ENCODE peak calls at places on chromosome 1, in eight cellular contexts. R is CD8-positive, alpha-beta T cell; O is heart left ventricle; S is mammary epithelial cell; T is Caco-2; X is upper lobe of right lung; E is mesenchymal stem cell; J is neuronal stem cell. P is an unnamed sample. For H3K36me3, the result is how much of the 10 kb centered on the place peaks cover.

GRCh38 chr1:232447125-232447524 is 182.8 kb downstream of the SIPA1L2 start:
- DNase-seq in E (no peak), X (no peak), J (no peak), R (no peak), S (no peak), O (no peak), T (no peak), P (no peak)

GRCh38 chr1:94792473-94792875 is 27.7 kb upstream of the SLC44A3 start:
- DNase-seq in O (no peak), S (peak), J (no peak), E (peak), T (no peak), X (no peak), R (no peak), P (no peak)

GRCh38 chr1:45148209-45148608 is 58.2 kb downstream of the ZSWIM5 start:
- DNase-seq in T (no peak), J (no peak), X (no peak), R (no peak), E (no peak), S (no peak), O (no peak), P (no peak)

GRCh38 chr1:70072239-70072751 is 133.1 kb downstream of the LRRC40 start:
- DNase-seq in O (no peak), J (no peak), S (peak), E (peak), X (no peak), R (no peak), T (no peak), P (no peak)

GRCh38 chr1:224700915-224701531 is 84.9 kb downstream of the CNIH3 start:
- DNase-seq in J (peak), E (peak), T (peak), S (no peak), X (no peak), O (no peak), R (no peak), P (peak)

GRCh38 chr1:206898089-206898908 is 1.1 kb downstream of the IL24 start:
- DNase-seq in S (peak), E (peak), X (no peak), J (no peak), O (no peak), R (no peak), T (no peak), P (no peak)

GRCh38 chr1:2143814-2144500 is 50.6 kb downstream of the FAAP20 start:
- DNase-seq in X (peak), O (no peak), T (no peak), R (no peak), E (no peak), S (no peak), J (no peak), P (no peak)

GRCh38 chr1:183139281-183139942 is 46.7 kb upstream of the LAMC2 start:
- DNase-seq in X (no peak), J (no peak), T (peak), S (peak), O (no peak), E (peak), R (no peak), P (no peak)

GRCh38 chr1:21449906-21450305 is 10.0 kb downstream of the NBPF3 start:
- DNase-seq in O (no peak), E (no peak), T (no peak), J (no peak), X (no peak), S (peak), R (no peak), P (no peak)

GRCh38 chr1:196193891-196194559 is 414.2 kb downstream of the KCNT2 start:
- DNase-seq in E (no peak), J (no peak), T (no peak), S (peak), R (no peak), X (no peak), O (no peak), P (no peak)

GRCh38 chr1:2786329-2787162 is 14.9 kb downstream of the TTC34 start:
- DNase-seq in R (peak), X (peak), S (no peak), E (no peak), T (peak), O (no peak), J (peak), P (no peak)

GRCh38 chr1:189769448-189769847 is 708.2 kb downstream of the BRINP3 start:
- DNase-seq in J (no peak), X (no peak), T (no peak), S (no peak), E (no peak), O (no peak), R (no peak), P (no peak)

GRCh38 chr1:38050397-38051141 is 4.0 kb upstream of the POU3F1 start:
- DNase-seq in T (no peak), O (no peak), R (no peak), E (no peak), X (no peak), S (no peak), J (no peak), P (no peak)

GRCh38 chr1:181206513-181206912 is 118.0 kb downstream of the IER5 start:
- DNase-seq in J (no peak), S (no peak), R (no peak), O (peak), E (no peak), T (no peak), X (no peak), P (no peak)

GRCh38 chr1:60596791-60597748 is 485.3 kb upstream of the NFIA start:
- DNase-seq in S (peak), X (no peak), J (no peak), E (no peak), O (no peak), R (no peak), T (no peak), P (no peak)

GRCh38 chr1:1084372-1085170 is 10.5 kb upstream of the RNF223 start:
- DNase-seq in X (peak), R (no peak), O (peak), S (no peak), T (no peak), E (no peak), J (no peak), P (no peak)

GRCh38 chr1:52920791-52921291 is 699 bp downstream of the ECHDC2 start:
- DNase-seq in E (peak), X (peak), T (no peak), J (no peak), O (peak), S (peak), R (no peak), P (no peak)

GRCh38 chr1:30046751-30047150 is 676.6 kb downstream of the MATN1 start:
- DNase-seq in E (no peak), R (peak), J (no peak), O (no peak), S (no peak), T (no peak), X (peak), P (no peak)

GRCh38 chr1:171741872-171742576 is at the start of gene VAMP4:
- DNase-seq in T (peak), X (peak), J (peak), E (peak), R (peak), S (peak), O (peak), P (peak)

GRCh38 chr1:47537966-47538365 is 100.1 kb downstream of the FOXD2 start:
- DNase-seq in O (no peak), X (no peak), E (no peak), R (no peak), S (no peak), J (no peak), T (no peak), P (no peak)

GRCh38 chr1:172442843-172443565 is 865 bp downstream of the PIGC start:
- DNase-seq in S (no peak), J (no peak), T (no peak), E (no peak), R (no peak), O (no peak), X (no peak), P (no peak)

GRCh38 chr1:8094481-8095241 is 68.6 kb upstream of the ERRFI1 start:
- DNase-seq in O (no peak), T (no peak), E (peak), R (no peak), X (no peak), S (peak), J (no peak), P (no peak)

GRCh38 chr1:240350910-240351331 is 259.2 kb downstream of the FMN2 start:
- DNase-seq in S (no peak), E (peak), J (no peak), T (no peak), R (no peak), X (no peak), O (no peak), P (no peak)

GRCh38 chr1:197441990-197442389 is 173.9 kb downstream of the CRB1 start:
- DNase-seq in J (no peak), R (no peak), X (no peak), T (peak), E (peak), S (peak), O (no peak), P (peak)

GRCh38 chr1:113904674-113905434 is at the start of the genes AP4B1 and DCLRE1B:
- DNase-seq in R (peak), S (peak), X (peak), T (peak), E (peak), J (peak), O (peak), P (peak)

GRCh38 chr1:183353597-183353996 is 64.6 kb downstream of the NMNAT2 start:
- DNase-seq in R (no peak), O (no peak), E (no peak), J (no peak), X (no peak), S (no peak), T (no peak), P (no peak)

GRCh38 chr1:38489844-38490270 is 369.7 kb downstream of the RRAGC start:
- DNase-seq in T (peak), J (no peak), S (no peak), R (peak), O (no peak), E (no peak), X (no peak), P (peak)

GRCh38 chr1:119743308-119743707 is 25.4 kb downstream of the HMGCS2 start:
- DNase-seq in T (no peak), S (no peak), J (no peak), X (no peak), E (no peak), O (no peak), R (no peak), P (no peak)

GRCh38 chr1:209755926-209756607 is at the start of gene TRAF3IP3:
- DNase-seq in X (no peak), S (peak), J (no peak), R (peak), O (peak), E (no peak), T (no peak), P (no peak)

GRCh38 chr1:226735576-226735975 is 3.5 kb downstream of the ITPKB start:
- DNase-seq in E (no peak), X (no peak), J (no peak), T (no peak), O (no peak), R (no peak), S (no peak), P (no peak)

GRCh38 chr1:109530457-109531204 is 9.0 kb upstream of the GPR61 start:
- DNase-seq in R (no peak), X (no peak), E (no peak), J (no peak), S (no peak), O (no peak), T (no peak), P (no peak)

GRCh38 chr1:18940303-18941020 is 16.0 kb downstream of the IFFO2 start:
- DNase-seq in T (no peak), R (no peak), J (no peak), X (no peak), E (no peak), S (no peak), O (no peak), P (no peak)

GRCh38 chr1:110563089-110563488 is 43.1 kb downstream of the KCNA2 start:
- DNase-seq in O (no peak), S (no peak), J (no peak), T (no peak), X (no peak), E (no peak), R (no peak), P (no peak)

GRCh38 chr1:201270616-201271390 is 12.5 kb upstream of the PKP1 start:
- DNase-seq in J (no peak), E (no peak), R (no peak), S (no peak), O (no peak), T (no peak), X (no peak), P (no peak)

GRCh38 chr1:35367914-35368313 is 99.4 kb downstream of the ZMYM4 start:
- DNase-seq in T (no peak), X (no peak), E (no peak), J (no peak), S (no peak), R (no peak), O (no peak), P (no peak)
- H3K36me3 ChIP-seq in T (under half), X (under half), E (under half), J (under half), S (under half), R (under half), O (under half), P (under half)

GRCh38 chr1:160708821-160709220 is 2.8 kb downstream of the CD48 start:
- DNase-seq in E (no peak), J (no peak), O (no peak), S (no peak), X (no peak), R (no peak), T (no peak), P (no peak)

GRCh38 chr1:160710531-160711252 is 930 bp downstream of the CD48 start:
- DNase-seq in E (no peak), X (no peak), R (no peak), S (no peak), J (no peak), T (no peak), O (no peak), P (no peak)

GRCh38 chr1:160707171-160708109 is 4.2 kb downstream of the CD48 start:
- DNase-seq in R (no peak), S (no peak), J (no peak), O (no peak), X (no peak), T (no peak), E (no peak), P (no peak)

GRCh38 chr1:160709715-160710114 is 1.9 kb downstream of the CD48 start:
- DNase-seq in O (no peak), R (no peak), X (no peak), S (no peak), T (no peak), J (no peak), E (no peak), P (no peak)

GRCh38 chr1:160708118-160708517 is 3.5 kb downstream of the CD48 start:
- DNase-seq in S (no peak), O (no peak), T (no peak), E (no peak), J (no peak), R (no peak), X (no peak), P (no peak)
- H3K36me3 ChIP-seq in S (under half), O (under half), T (under half), E (under half), J (under half), R (under half), X (under half), P (under half)

DNA sequence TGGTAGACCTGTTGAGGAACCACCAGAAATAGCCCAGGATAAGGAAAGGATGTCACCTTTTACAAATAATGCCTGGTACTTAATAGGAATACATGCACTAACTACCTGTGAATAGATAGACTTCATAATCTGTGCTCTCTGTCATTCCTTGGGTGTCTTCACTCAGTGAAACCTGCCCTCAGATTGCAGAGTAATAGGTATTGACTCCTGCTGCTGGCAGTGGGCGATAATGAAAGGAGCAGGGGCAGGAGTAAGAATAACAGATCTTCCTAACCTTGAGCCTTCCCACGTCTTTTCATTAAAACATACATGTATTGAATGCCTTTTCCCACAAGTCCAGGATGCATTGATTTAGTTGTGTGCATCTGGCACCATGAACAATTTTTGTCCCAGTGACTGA is 16.4 kb downstream of the FABP3 start:
- DNase-seq in S (no peak), O (no peak), X (no peak), J (no peak), R (no peak), T (no peak), E (no peak), P (no peak)
- H3K36me3 ChIP-seq in S (under half), O (half or more), X (under half), J (under half), R (under half), T (under half), E (half or more), P (under half)

GRCh38 chr1:35184495-35185199 is 8.3 kb downstream of the SFPQ start:
- DNase-seq in S (no peak), O (no peak), J (no peak), R (no peak), X (no peak), T (no peak), E (no peak), P (no peak)

GRCh38 chr1:35187816-35188342 is 5.1 kb downstream of the SFPQ start:
- DNase-seq in X (no peak), T (no peak), S (no peak), J (no peak), O (no peak), R (no peak), E (no peak), P (no peak)

GRCh38 chr1:35185200-35185599 is 7.7 kb downstream of the SFPQ start:
- DNase-seq in S (no peak), E (no peak), T (no peak), J (no peak), X (no peak), R (no peak), O (no peak), P (no peak)

GRCh38 chr1:35188578-35189392 is 4.2 kb downstream of the SFPQ start:
- DNase-seq in S (no peak), T (no peak), J (no peak), X (no peak), R (no peak), E (no peak), O (no peak), P (no peak)

GRCh38 chr1:35186239-35186638 is 6.7 kb downstream of the SFPQ start:
- DNase-seq in X (no peak), T (no peak), E (no peak), O (no peak), S (no peak), J (no peak), R (no peak), P (no peak)
- H3K36me3 ChIP-seq in X (half or more), T (under half), E (half or more), O (half or more), S (half or more), J (half or more), R (half or more), P (half or more)

P was measured in iPS DF 6.9.